ENCODE peak calls at places on chromosomes 11 and 22, in five cellular contexts. W is hepatic stellate cell, C is GM20000, P is breast epithelium, T is adrenal gland. O is an unnamed sample.

GRCh38 chr11:120556841-120557240 is 45.3 kb downstream of the GRIK4 start:
- DNase-seq in W (no peak), T (peak), P (no peak), C (no peak), O (no peak)

GRCh38 chr22:36641902-36642640 is 61.5 kb downstream of the CACNG2 start:
- DNase-seq in C (no peak), P (no peak), W (peak), T (no peak), O (no peak)

GRCh38 chr11:31761636-31762035 is 49.5 kb downstream of the PAX6 start:
- DNase-seq in C (no peak), P (no peak), T (no peak), W (no peak), O (no peak)

GRCh38 chr22:22098457-22099193 is 116.0 kb upstream of the TOP3B start:
- DNase-seq in C (no peak), P (no peak), W (no peak), T (no peak), O (no peak)

GRCh38 chr11:2096919-2097301 is 42.3 kb downstream of the IGF2 start:
- DNase-seq in T (no peak), C (no peak), P (no peak), W (peak), O (no peak)

GRCh38 chr11:56841210-56841810 is 92.8 kb upstream of the OR9G4 start:
- DNase-seq in C (peak), T (peak), P (peak), W (peak), O (peak)

GRCh38 chr22:47146391-47146790 is 383.9 kb downstream of the TBC1D22A start:
- DNase-seq in W (no peak), P (no peak), C (no peak), T (no peak), O (no peak)

GRCh38 chr22:36934940-36935610 is 21.6 kb downstream of the CSF2RB start:
- DNase-seq in P (no peak), C (no peak), W (no peak), T (no peak), O (no peak)

O was measured in SJSA1.